ENCODE peak calls at places on chromosomes 13 and 19, in four cellular contexts. F, T, P and Q are unnamed samples.

GRCh38 chr19:13097331-13098258 is 5.1 kb downstream of the LYL1 start:
- DNase-seq in F (no peak), T (no peak), P (peak; percentile 68), Q (no peak)

GRCh38 chr13:59409211-59409610 is 754.5 kb downstream of the DIAPH3 start:
- DNase-seq in F (no peak), T (peak; percentile 73), P (peak; percentile 23), Q (no peak)

GRCh38 chr19:8576273-8576993 is 809 bp downstream of the MYO1F start:
- DNase-seq in F (peak; percentile 23), T (no peak), P (no peak), Q (no peak)

GRCh38 chr19:19480688-19481087 is 34.7 kb downstream of the TSSK6 start:
- DNase-seq in F (no peak), T (no peak), P (no peak), Q (no peak)

GRCh38 chr19:18414504-18415176 is 4.6 kb upstream of the SSBP4 start:
- DNase-seq in F (no peak), T (peak; percentile 55), P (no peak), Q (peak; percentile 88)

GRCh38 chr19:23762884-23763711 is 4.4 kb upstream of the ZNF681 start:
- DNase-seq in F (peak; percentile 86), T (peak; percentile 61), P (peak; percentile 75), Q (peak; percentile 93)

GRCh38 chr13:94345374-94346195 is 133.9 kb downstream of the DCT start:
- DNase-seq in F (no peak), T (peak; percentile 49), P (no peak), Q (no peak)

GRCh38 chr13:97141564-97142005 is 80.5 kb upstream of the MBNL2 start:
- DNase-seq in F (peak; percentile 11), T (peak; percentile 95), P (no peak), Q (no peak)

GRCh38 chr13:103525530-103525929 is 459.3 kb upstream of the SLC10A2 start:
- DNase-seq in F (no peak), T (no peak), P (no peak), Q (no peak)

GRCh38 chr19:15298847-15299567 is 33.3 kb downstream of the BRD4 start:
- DNase-seq in F (no peak), T (no peak), P (no peak), Q (no peak)

GRCh38 chr13:97222934-97223710 is 989 bp downstream of the MBNL2 start:
- DNase-seq in F (no peak), T (peak; percentile 59), P (no peak), Q (no peak)

GRCh38 chr13:94248454-94249233 is 230.8 kb downstream of the DCT start:
- DNase-seq in F (no peak), T (peak; percentile 31), P (no peak), Q (no peak)

GRCh38 chr19:34096020-34096915 is 76.0 kb upstream of the LSM14A start:
- DNase-seq in F (no peak), T (peak; percentile 53), P (no peak), Q (no peak)